ENCODE peak calls at places on chromosomes 1 and 21, in nine cellular contexts. C is GDM1; X is NCI-H748 treated with DMSO at 0.1 percent for 48 hours; P is Calu3; D is non-pigmented ciliary epithelial cell; E is NCI-H1417; M is activated CD8-positive, alpha-beta T cell treated with anti-CD3 and anti-CD28 coated beads for 36 hours; Z is stimulated activated naive B cell treated with anti-CD40 and anti-IgM and Interleukin-4, amounts not matched to agents 10 μg/mL and 1 μg/mL and 100 μg/mL, for 72 hours; O is hippocampal formation. N is an unnamed sample.
A peak's percentile ranks its signal among the peaks of the same experiment; 100 is the strongest.

GRCh38 chr1:25435315-25436103 is 4.8 kb downstream of the MACO1 start:
- DNase-seq in C (no peak), X (no peak), P (no peak), D (no peak), E (no peak), M (peak; percentile 34), Z (no peak), O (no peak), N (no peak)

GRCh38 chr1:167541013-167541412 is 12.5 kb downstream of the CREG1 start:
- DNase-seq in C (no peak), X (no peak), P (no peak), D (no peak), E (no peak), M (no peak), Z (no peak), O (no peak), N (no peak)

GRCh38 chr1:112522621-112523020 is 13.9 kb downstream of the WNT2B start:
- DNase-seq in C (no peak), X (no peak), P (no peak), D (peak; percentile 94), E (no peak), M (no peak), Z (no peak), O (no peak), N (peak; percentile 95)

GRCh38 chr21:24727803-24728425 is 879.4 kb downstream of the MRPL39 start:
- DNase-seq in C (no peak), X (no peak), P (no peak), D (peak; percentile 10), E (no peak), M (no peak), Z (no peak), O (no peak), N (peak; percentile 45)

GRCh38 chr21:15192243-15192642 is 127.4 kb upstream of the NRIP1 start:
- DNase-seq in C (no peak), X (no peak), P (no peak), D (no peak), E (no peak), M (no peak), Z (no peak), O (no peak), N (no peak)

GRCh38 chr1:32163405-32163804 is 16.1 kb upstream of the TXLNA start:
- DNase-seq in C (no peak), X (no peak), P (no peak), D (no peak), E (no peak), M (no peak), Z (no peak), O (no peak), N (no peak)

GRCh38 chr21:16674949-16675348 is 837.9 kb upstream of the CXADR start:
- DNase-seq in C (no peak), X (no peak), P (no peak), D (no peak), E (no peak), M (no peak), Z (no peak), O (no peak), N (no peak)

GRCh38 chr1:39427369-39427768 is 64.1 kb upstream of the BMP8A start:
- DNase-seq in C (no peak), X (no peak), P (no peak), D (no peak), E (no peak), M (no peak), Z (no peak), O (no peak), N (no peak)

N was measured in retinal pigment epithelial cell.